ENCODE peak calls at places on chromosome 2, in nine cellular contexts. One of them, this sample, is unnamed.

GRCh38 chr2:235171511-235172130 is 219.8 kb downstream of the SH3BP4 start:
- DNase-seq in stomach: no peak
- DNase-seq in tibial nerve: no peak
- DNase-seq in A549: peak; percentile 80
- DNase-seq in GM12878: no peak
- DNase-seq in H1: no peak
- DNase-seq in suprapubic skin: no peak
- DNase-seq in ovary: no peak
- DNase-seq in esophagus muscularis mucosa: no peak
- DNase-seq in this sample: no peak

GRCh38 chr2:158482594-158482993 is 25.8 kb downstream of the PKP4 start:
- DNase-seq in stomach: no peak
- DNase-seq in tibial nerve: no peak
- DNase-seq in A549: no peak
- DNase-seq in GM12878: no peak
- DNase-seq in H1: no peak
- DNase-seq in suprapubic skin: no peak
- DNase-seq in ovary: no peak
- DNase-seq in esophagus muscularis mucosa: no peak
- DNase-seq in this sample: no peak

GRCh38 chr2:47311764-47312503 is 91.0 kb upstream of the MSH2 start:
- DNase-seq in stomach: no peak
- DNase-seq in tibial nerve: no peak
- DNase-seq in A549: no peak
- DNase-seq in GM12878: no peak
- DNase-seq in H1: no peak
- DNase-seq in suprapubic skin: no peak
- DNase-seq in ovary: no peak
- DNase-seq in esophagus muscularis mucosa: no peak
- DNase-seq in this sample: no peak

GRCh38 chr2:128543646-128544045 is 225.0 kb upstream of the HS6ST1 start:
- DNase-seq in stomach: peak; percentile 11
- DNase-seq in tibial nerve: no peak
- DNase-seq in A549: no peak
- DNase-seq in GM12878: no peak
- DNase-seq in H1: no peak
- DNase-seq in suprapubic skin: peak; percentile 75
- DNase-seq in ovary: no peak
- DNase-seq in esophagus muscularis mucosa: no peak
- DNase-seq in this sample: no peak

GRCh38 chr2:38148501-38148900 is 72.5 kb upstream of the CYP1B1 start:
- DNase-seq in stomach: peak; percentile 44
- DNase-seq in tibial nerve: peak; percentile 78
- DNase-seq in A549: peak; percentile 75
- DNase-seq in GM12878: no peak
- DNase-seq in H1: no peak
- DNase-seq in suprapubic skin: no peak
- DNase-seq in ovary: no peak
- DNase-seq in esophagus muscularis mucosa: no peak
- DNase-seq in this sample: no peak

GRCh38 chr2:52936029-52936428 is 831.6 kb upstream of the CHAC2 start:
- DNase-seq in stomach: no peak
- DNase-seq in tibial nerve: no peak
- DNase-seq in A549: peak; percentile 36
- DNase-seq in GM12878: no peak
- DNase-seq in H1: no peak
- DNase-seq in suprapubic skin: no peak
- DNase-seq in ovary: no peak
- DNase-seq in esophagus muscularis mucosa: no peak
- DNase-seq in this sample: no peak

GRCh38 chr2:219650426-219651248 is 23.2 kb downstream of the SLC4A3 start:
- DNase-seq in stomach: no peak
- DNase-seq in tibial nerve: no peak
- DNase-seq in A549: no peak
- DNase-seq in GM12878: no peak
- DNase-seq in H1: no peak
- DNase-seq in suprapubic skin: peak; percentile 53
- DNase-seq in ovary: no peak
- DNase-seq in esophagus muscularis mucosa: no peak
- DNase-seq in this sample: no peak

GRCh38 chr2:114862234-114862633 is 419.8 kb downstream of the DPP10 start:
- DNase-seq in stomach: no peak
- DNase-seq in tibial nerve: no peak
- DNase-seq in A549: no peak
- DNase-seq in GM12878: no peak
- DNase-seq in H1: no peak
- DNase-seq in suprapubic skin: no peak
- DNase-seq in ovary: no peak
- DNase-seq in esophagus muscularis mucosa: no peak
- DNase-seq in this sample: no peak

GRCh38 chr2:176281267-176281666 is 12.0 kb downstream of the MTX2 start:
- DNase-seq in stomach: no peak
- DNase-seq in tibial nerve: no peak
- DNase-seq in A549: no peak
- DNase-seq in GM12878: no peak
- DNase-seq in H1: no peak
- DNase-seq in suprapubic skin: no peak
- DNase-seq in ovary: no peak
- DNase-seq in esophagus muscularis mucosa: no peak
- DNase-seq in this sample: no peak

GRCh38 chr2:237879058-237879430 is 19.6 kb downstream of the RAMP1 start:
- DNase-seq in stomach: no peak
- DNase-seq in tibial nerve: no peak
- DNase-seq in A549: no peak
- DNase-seq in GM12878: no peak
- DNase-seq in H1: no peak
- DNase-seq in suprapubic skin: peak; percentile 56
- DNase-seq in ovary: no peak
- DNase-seq in esophagus muscularis mucosa: no peak
- DNase-seq in this sample: no peak

GRCh38 chr2:241931084-241931975 is 61.8 kb downstream of the RTP5 start:
- DNase-seq in stomach: peak; percentile 23
- DNase-seq in tibial nerve: no peak
- DNase-seq in A549: no peak
- DNase-seq in GM12878: no peak
- DNase-seq in H1: no peak
- DNase-seq in suprapubic skin: no peak
- DNase-seq in ovary: no peak
- DNase-seq in esophagus muscularis mucosa: no peak
- DNase-seq in this sample: no peak

GRCh38 chr2:137721733-137722132 is 242.5 kb upstream of the HNMT start:
- DNase-seq in stomach: no peak
- DNase-seq in tibial nerve: no peak
- DNase-seq in A549: no peak
- DNase-seq in GM12878: no peak
- DNase-seq in H1: no peak
- DNase-seq in suprapubic skin: no peak
- DNase-seq in ovary: no peak
- DNase-seq in esophagus muscularis mucosa: no peak
- DNase-seq in this sample: no peak

GRCh38 chr2:225056330-225057073 is 14.2 kb upstream of the DOCK10 start:
- DNase-seq in stomach: no peak
- DNase-seq in tibial nerve: no peak
- DNase-seq in A549: no peak
- DNase-seq in GM12878: no peak
- DNase-seq in H1: no peak
- DNase-seq in suprapubic skin: no peak
- DNase-seq in ovary: no peak
- DNase-seq in esophagus muscularis mucosa: no peak
- DNase-seq in this sample: no peak

GRCh38 chr2:29518988-29519925 is 402.1 kb downstream of the ALK start:
- DNase-seq in stomach: no peak
- DNase-seq in tibial nerve: no peak
- DNase-seq in A549: no peak
- DNase-seq in GM12878: no peak
- DNase-seq in H1: no peak
- DNase-seq in suprapubic skin: no peak
- DNase-seq in ovary: no peak
- DNase-seq in esophagus muscularis mucosa: no peak
- DNase-seq in this sample: no peak

GRCh38 chr2:96485751-96486643 is 19.2 kb downstream of the NEURL3 start:
- DNase-seq in stomach: peak; percentile 82
- DNase-seq in tibial nerve: peak; percentile 39
- DNase-seq in A549: no peak
- DNase-seq in GM12878: peak; percentile 97
- DNase-seq in H1: peak; percentile 69
- DNase-seq in suprapubic skin: peak; percentile 83
- DNase-seq in ovary: peak; percentile 29
- DNase-seq in esophagus muscularis mucosa: no peak
- DNase-seq in this sample: peak; percentile 79
- TF ChIP-seq POLR2A in stomach: no peak
- TF ChIP-seq POLR2A in tibial nerve: no peak
- TF ChIP-seq POLR2A in A549: no peak
- TF ChIP-seq POLR2A in GM12878: peak; percentile 97
- TF ChIP-seq POLR2A in H1: no peak
- TF ChIP-seq POLR2A in suprapubic skin: peak; percentile 22
- TF ChIP-seq POLR2A in ovary: no peak
- TF ChIP-seq POLR2A in esophagus muscularis mucosa: no peak
- TF ChIP-seq POLR2A in this sample: peak; percentile 73

GRCh38 chr2:94877129-94877528 is 5.9 kb downstream of the TEKT4 start:
- DNase-seq in stomach: no peak
- DNase-seq in tibial nerve: no peak
- DNase-seq in A549: no peak
- DNase-seq in GM12878: no peak
- DNase-seq in H1: no peak
- DNase-seq in suprapubic skin: no peak
- DNase-seq in ovary: no peak
- DNase-seq in esophagus muscularis mucosa: no peak
- DNase-seq in this sample: no peak
- TF ChIP-seq EP300 in stomach: no peak
- TF ChIP-seq EP300 in tibial nerve: no peak
- TF ChIP-seq EP300 in A549: no peak
- TF ChIP-seq EP300 in GM12878: no peak
- TF ChIP-seq EP300 in H1: no peak
- TF ChIP-seq EP300 in suprapubic skin: no peak
- TF ChIP-seq EP300 in ovary: no peak
- TF ChIP-seq EP300 in esophagus muscularis mucosa: no peak
- TF ChIP-seq EP300 in this sample: no peak

DNA sequence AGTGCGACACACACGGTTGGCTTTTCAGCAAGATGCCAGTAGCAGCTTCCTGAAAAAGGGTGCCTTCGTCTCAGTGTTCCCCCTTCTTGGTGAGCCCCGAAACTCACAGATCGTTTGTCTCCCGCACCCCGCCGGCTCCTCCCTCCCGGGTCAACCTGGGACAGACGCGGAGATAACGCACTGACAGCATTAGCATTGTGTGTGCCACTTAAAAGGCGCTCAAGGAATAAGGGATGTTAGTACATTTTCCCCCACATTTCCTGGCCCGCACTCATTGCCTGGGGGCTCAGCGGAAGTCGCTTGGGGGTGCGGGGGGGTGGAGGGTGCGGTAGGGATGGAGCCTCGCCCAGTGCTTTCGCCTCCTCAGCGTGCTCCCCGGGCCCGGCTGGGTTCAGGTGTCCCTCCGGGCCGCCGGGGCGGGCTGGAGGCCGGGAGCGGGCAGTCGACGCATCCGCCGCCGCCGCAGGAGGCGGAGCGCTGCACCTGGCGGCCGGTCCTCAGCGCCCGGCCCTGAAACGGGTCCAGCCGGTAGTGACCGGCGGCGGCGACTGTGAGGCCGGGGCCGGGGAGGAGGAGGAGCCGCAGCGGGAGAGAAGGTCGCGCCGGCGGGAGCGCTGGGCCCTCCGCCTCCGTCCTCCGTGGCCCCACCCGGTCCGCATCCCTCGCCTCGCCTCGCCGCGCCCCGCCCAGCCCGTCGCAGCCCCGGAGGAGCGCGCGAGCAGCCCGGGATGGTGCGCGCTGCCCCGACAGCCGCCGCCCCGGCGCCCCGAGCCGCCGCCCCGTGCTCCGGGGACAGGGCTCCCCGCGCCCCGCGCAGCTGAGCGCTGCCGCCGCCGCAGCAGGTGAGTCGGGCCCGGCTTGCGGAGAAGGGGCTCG is at the start of gene MFSD6:
- DNase-seq in stomach: peak; percentile 74
- DNase-seq in tibial nerve: peak; percentile 10
- DNase-seq in A549: peak; percentile 45
- DNase-seq in GM12878: no peak
- DNase-seq in H1: peak; percentile 76
- DNase-seq in suprapubic skin: no peak
- DNase-seq in ovary: peak; percentile 34
- DNase-seq in esophagus muscularis mucosa: no peak
- DNase-seq in this sample: peak; percentile 76
- TF ChIP-seq POLR2A in stomach: no peak
- TF ChIP-seq POLR2A in tibial nerve: peak; percentile 20
- TF ChIP-seq POLR2A in A549: peak; percentile 3
- TF ChIP-seq POLR2A in GM12878: peak; percentile 17
- TF ChIP-seq POLR2A in H1: peak; percentile 13
- TF ChIP-seq POLR2A in suprapubic skin: peak; percentile 6
- TF ChIP-seq POLR2A in ovary: no peak
- TF ChIP-seq POLR2A in esophagus muscularis mucosa: no peak
- TF ChIP-seq POLR2A in this sample: peak; percentile 24

GRCh38 chr2:216646116-216646515 is 12.9 kb downstream of the IGFBP2 start:
- DNase-seq in stomach: no peak
- DNase-seq in tibial nerve: no peak
- DNase-seq in A549: no peak
- DNase-seq in GM12878: no peak
- DNase-seq in H1: no peak
- DNase-seq in suprapubic skin: no peak
- DNase-seq in ovary: no peak
- DNase-seq in esophagus muscularis mucosa: no peak
- DNase-seq in this sample: no peak
- TF ChIP-seq EP300 in stomach: no peak
- TF ChIP-seq EP300 in tibial nerve: no peak
- TF ChIP-seq EP300 in A549: no peak
- TF ChIP-seq EP300 in GM12878: no peak
- TF ChIP-seq EP300 in H1: no peak
- TF ChIP-seq EP300 in suprapubic skin: no peak
- TF ChIP-seq EP300 in ovary: no peak
- TF ChIP-seq EP300 in esophagus muscularis mucosa: no peak
- TF ChIP-seq EP300 in this sample: no peak

GRCh38 chr2:97995026-97995733 is 568 bp downstream of the TMEM131 start:
- DNase-seq in stomach: peak; percentile 52
- DNase-seq in tibial nerve: no peak
- DNase-seq in A549: peak; percentile 40
- DNase-seq in GM12878: peak; percentile 70
- DNase-seq in H1: peak; percentile 75
- DNase-seq in suprapubic skin: no peak
- DNase-seq in ovary: no peak
- DNase-seq in esophagus muscularis mucosa: no peak
- DNase-seq in this sample: peak; percentile 56
- TF ChIP-seq POLR2A in stomach: no peak
- TF ChIP-seq POLR2A in tibial nerve: no peak
- TF ChIP-seq POLR2A in A549: peak; percentile 38
- TF ChIP-seq POLR2A in GM12878: no peak
- TF ChIP-seq POLR2A in H1: no peak
- TF ChIP-seq POLR2A in suprapubic skin: no peak
- TF ChIP-seq POLR2A in ovary: no peak
- TF ChIP-seq POLR2A in esophagus muscularis mucosa: no peak
- TF ChIP-seq POLR2A in this sample: peak; percentile 2